ENCODE peak calls at places on chromosomes 7 and 10, in four cellular contexts. W is cardiac fibroblast; O is mesothelial cell of epicardium; B is CD4-positive, alpha-beta T cell. X is an unnamed sample.

GRCh38 chr7:5621776-5622175 is 159.7 kb downstream of the RNF216 start:
- DNase-seq in W (no peak), O (no peak), B (no peak), X (no peak)

GRCh38 chr7:100556541-100556940 is 17.2 kb downstream of the SAP25 start:
- DNase-seq in W (peak; percentile 79), O (no peak), B (no peak), X (peak; percentile 76)

GRCh38 chr7:73669858-73670385 is 2.3 kb downstream of the VPS37D start:
- DNase-seq in W (no peak), O (no peak), B (no peak), X (no peak)

GRCh38 chr7:114590298-114590697 is 175.7 kb downstream of the FOXP2 start:
- DNase-seq in W (no peak), O (no peak), B (no peak), X (no peak)

GRCh38 chr7:47873767-47874166 is 74.5 kb downstream of the PKD1L1 start:
- DNase-seq in W (no peak), O (no peak), B (no peak), X (no peak)

GRCh38 chr10:20742737-20743136 is 154.4 kb downstream of the NEBL start:
- DNase-seq in W (no peak), O (no peak), B (no peak), X (no peak)

GRCh38 chr7:148882192-148882591 is 1.9 kb downstream of the EZH2 start:
- DNase-seq in W (no peak), O (no peak), B (no peak), X (no peak)

GRCh38 chr7:151687523-151688235 is 168.0 kb upstream of the RHEB start:
- DNase-seq in W (peak; percentile 94), O (peak; percentile 71), B (no peak), X (peak; percentile 95)

GRCh38 chr7:36448781-36449379 is 59.2 kb downstream of the ANLN start:
- DNase-seq in W (peak; percentile 34), O (no peak), B (no peak), X (peak; percentile 80)

GRCh38 chr10:82796510-82796909 is 921.5 kb downstream of the NRG3 start:
- DNase-seq in W (peak; percentile 8), O (no peak), B (no peak), X (peak; percentile 18)

GRCh38 chr10:31706921-31707571 is 221.6 kb downstream of the ARHGAP12 start:
- DNase-seq in W (peak; percentile 18), O (no peak), B (no peak), X (peak; percentile 29)

GRCh38 chr7:134458341-134458805 is 527 bp downstream of the AKR1B1 start:
- DNase-seq in W (peak; percentile 41), O (peak; percentile 65), B (peak; percentile 26), X (peak; percentile 48)

GRCh38 chr10:100707261-100707848 is 38.0 kb upstream of the PAX2 start:
- DNase-seq in W (no peak), O (no peak), B (no peak), X (no peak)

GRCh38 chr7:158432369-158433270 is 155.0 kb downstream of the PTPRN2 start:
- DNase-seq in W (peak; percentile 56), O (peak; percentile 57), B (no peak), X (no peak)

GRCh38 chr10:327889-328809 is 192.9 kb downstream of the ZMYND11 start:
- DNase-seq in W (no peak), O (no peak), B (no peak), X (no peak)

GRCh38 chr10:27783660-27784059 is 38.0 kb upstream of the MKX start:
- DNase-seq in W (peak; percentile 9), O (no peak), B (no peak), X (no peak)

GRCh38 chr7:96388620-96389383 is 66.9 kb upstream of the SLC25A13 start:
- DNase-seq in W (peak; percentile 77), O (no peak), B (no peak), X (peak; percentile 77)

GRCh38 chr7:142908921-142909870 is 23.7 kb upstream of the TRPV6 start:
- DNase-seq in W (no peak), O (no peak), B (no peak), X (peak; percentile 8)

GRCh38 chr7:46091071-46091470 is 170.0 kb upstream of the IGFBP3 start:
- DNase-seq in W (no peak), O (no peak), B (no peak), X (no peak)

GRCh38 chr7:163971-164881 is 28.1 kb upstream of the FAM20C start:
- DNase-seq in W (no peak), O (no peak), B (no peak), X (no peak)

GRCh38 chr10:84296071-84296981 is 32.1 kb upstream of the CCSER2 start:
- DNase-seq in W (peak; percentile 52), O (no peak), B (no peak), X (peak; percentile 69)

GRCh38 chr7:99210265-99210970 is 2.5 kb upstream of the KPNA7 start:
- DNase-seq in W (peak; percentile 23), O (no peak), B (no peak), X (peak; percentile 20)

GRCh38 chr7:154429666-154430404 is 377.6 kb downstream of the DPP6 start:
- DNase-seq in W (no peak), O (no peak), B (no peak), X (no peak)

GRCh38 chr10:11680496-11680895 is 61.7 kb upstream of the ECHDC3 start:
- DNase-seq in W (no peak), O (no peak), B (no peak), X (no peak)

GRCh38 chr10:101035916-101036702 is 5.1 kb downstream of the SFXN3 start:
- DNase-seq in W (no peak), O (no peak), B (no peak), X (no peak)

GRCh38 chr10:99785646-99786045 is 3.2 kb downstream of the ABCC2 start:
- DNase-seq in W (no peak), O (no peak), B (no peak), X (no peak)

DNA sequence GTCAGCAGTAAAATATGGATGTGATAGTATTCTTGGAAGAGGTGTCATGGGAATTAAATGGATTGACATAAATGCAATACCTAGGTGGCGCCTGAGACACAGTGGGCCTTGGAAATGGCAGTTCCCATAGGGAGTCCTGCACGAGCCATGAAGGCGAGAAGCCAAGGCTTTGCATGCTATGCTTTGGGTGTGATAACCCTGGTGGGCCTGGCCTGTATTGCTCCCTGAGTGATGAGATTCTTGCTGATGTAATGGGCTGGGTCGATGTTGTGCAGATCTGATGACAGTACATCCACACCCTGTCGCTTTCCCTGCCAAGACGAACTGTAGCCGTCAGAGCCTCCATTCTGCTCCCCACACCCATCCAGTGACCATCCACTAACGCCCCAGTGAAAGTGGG is 46.4 kb downstream of the CREB5 start:
- DNase-seq in W (no peak), O (no peak), B (no peak), X (peak; percentile 15)
- TF ChIP-seq CTCF in W (no peak), O (peak; percentile 14), B (no peak), X (no peak)

GRCh38 chr10:102537948-102538347 is 34.2 kb downstream of the SUFU start:
- DNase-seq in W (no peak), O (no peak), B (no peak), X (no peak)

GRCh38 chr10:102537367-102537766 is 33.6 kb downstream of the SUFU start:
- DNase-seq in W (no peak), O (no peak), B (no peak), X (no peak)

GRCh38 chr10:102538811-102539210 is 35.0 kb downstream of the SUFU start:
- DNase-seq in W (no peak), O (no peak), B (no peak), X (no peak)

GRCh38 chr10:102542800-102543418 is 39.1 kb downstream of the SUFU start:
- DNase-seq in W (no peak), O (no peak), B (no peak), X (peak; percentile 50)

GRCh38 chr10:102540023-102540422 is 36.3 kb downstream of the SUFU start:
- DNase-seq in W (peak; percentile 42), O (no peak), B (no peak), X (peak; percentile 35)
- TF ChIP-seq CTCF in W (peak; percentile 45), O (peak; percentile 15), B (no peak), X (peak; percentile 54)

DNA sequence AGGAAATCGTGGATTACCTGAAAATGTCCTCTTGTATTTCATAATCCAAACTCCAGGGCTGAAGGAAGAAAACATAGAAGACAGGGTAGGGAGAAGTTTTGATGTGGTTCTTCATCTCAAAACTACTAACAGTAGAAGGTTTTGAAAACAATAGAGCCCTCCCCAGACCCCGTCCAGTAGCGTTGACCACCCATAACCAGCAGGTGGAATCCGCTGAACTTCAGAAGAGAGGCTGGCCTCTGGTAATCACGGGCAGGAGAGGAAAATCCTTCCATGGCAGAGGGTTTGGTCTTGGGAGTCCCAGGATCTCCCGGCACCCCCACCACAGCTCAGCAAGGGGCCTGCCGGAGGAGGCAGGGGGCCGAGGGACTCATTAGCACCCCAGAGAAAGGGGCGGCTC is 333.4 kb upstream of the RNF32 start:
- DNase-seq in W (no peak), O (no peak), B (no peak), X (no peak)
- TF ChIP-seq CTCF in W (no peak), O (no peak), B (no peak), X (no peak)

GRCh38 chr7:21690717-21691116 is 147.9 kb downstream of the DNAH11 start:
- DNase-seq in W (no peak), O (no peak), B (no peak), X (peak; percentile 15)
- TF ChIP-seq CTCF in W (no peak), O (no peak), B (no peak), X (peak; percentile 11)